ENCODE peak calls at places on chromosome 1, in nine cellular contexts. J is SK-N-SH, F is tibial artery, T is HCT116, L is AG10803, A is left ventricle myocardium inferior, K is AG04449, C is pancreas, S is fibroblast of mammary gland. M is an unnamed sample.

GRCh38 chr1:234603221-234604204 is 6.5 kb downstream of the IRF2BP2 start:
- DNase-seq in F (no peak), K (no peak), S (peak; percentile 65), C (no peak), L (no peak), T (no peak), A (no peak), J (no peak), M (no peak)

GRCh38 chr1:25343872-25344271 is 5.7 kb downstream of the TMEM50A start:
- DNase-seq in T (peak; percentile 24), J (no peak), F (no peak), S (peak; percentile 90), K (peak; percentile 72), A (no peak), L (peak; percentile 97), C (no peak), M (peak; percentile 81)

GRCh38 chr1:48869116-48869893 is 92.6 kb upstream of the BEND5 start:
- DNase-seq in A (peak; percentile 14), L (peak; percentile 82), S (peak; percentile 77), T (no peak), K (no peak), J (no peak), C (no peak), F (no peak), M (peak; percentile 10)

GRCh38 chr1:100528861-100529260 is 9.1 kb upstream of the GPR88 start:
- DNase-seq in F (no peak), S (peak; percentile 56), J (no peak), K (peak; percentile 29), C (no peak), A (no peak), L (peak; percentile 67), T (no peak), M (peak; percentile 38)

GRCh38 chr1:171727778-171728177 is 14.1 kb downstream of the VAMP4 start:
- DNase-seq in S (no peak), T (no peak), C (no peak), F (no peak), J (no peak), K (no peak), L (no peak), A (no peak), M (no peak)

GRCh38 chr1:38092256-38092655 is 45.7 kb upstream of the POU3F1 start:
- DNase-seq in S (no peak), L (no peak), T (no peak), J (no peak), A (no peak), C (no peak), K (no peak), F (no peak), M (no peak)

GRCh38 chr1:210330279-210330866 is 1.7 kb downstream of the HHAT start:
- DNase-seq in J (peak; percentile 30), T (no peak), K (no peak), A (no peak), F (no peak), S (no peak), L (no peak), C (no peak), M (no peak)

GRCh38 chr1:212640223-212640885 is 31.8 kb downstream of the ATF3 start:
- DNase-seq in L (no peak), C (no peak), K (no peak), J (no peak), T (no peak), A (no peak), S (no peak), F (no peak), M (no peak)

GRCh38 chr1:150549496-150550221 is 451 bp downstream of the ADAMTSL4 start:
- DNase-seq in T (no peak), L (no peak), F (peak; percentile 82), K (no peak), C (peak; percentile 58), S (peak; percentile 34), J (no peak), A (peak; percentile 51), M (no peak)

GRCh38 chr1:5847013-5847654 is 145.1 kb downstream of the NPHP4 start:
- DNase-seq in F (no peak), A (no peak), C (no peak), L (peak; percentile 13), T (no peak), J (no peak), K (no peak), S (peak; percentile 12), M (no peak)

DNA sequence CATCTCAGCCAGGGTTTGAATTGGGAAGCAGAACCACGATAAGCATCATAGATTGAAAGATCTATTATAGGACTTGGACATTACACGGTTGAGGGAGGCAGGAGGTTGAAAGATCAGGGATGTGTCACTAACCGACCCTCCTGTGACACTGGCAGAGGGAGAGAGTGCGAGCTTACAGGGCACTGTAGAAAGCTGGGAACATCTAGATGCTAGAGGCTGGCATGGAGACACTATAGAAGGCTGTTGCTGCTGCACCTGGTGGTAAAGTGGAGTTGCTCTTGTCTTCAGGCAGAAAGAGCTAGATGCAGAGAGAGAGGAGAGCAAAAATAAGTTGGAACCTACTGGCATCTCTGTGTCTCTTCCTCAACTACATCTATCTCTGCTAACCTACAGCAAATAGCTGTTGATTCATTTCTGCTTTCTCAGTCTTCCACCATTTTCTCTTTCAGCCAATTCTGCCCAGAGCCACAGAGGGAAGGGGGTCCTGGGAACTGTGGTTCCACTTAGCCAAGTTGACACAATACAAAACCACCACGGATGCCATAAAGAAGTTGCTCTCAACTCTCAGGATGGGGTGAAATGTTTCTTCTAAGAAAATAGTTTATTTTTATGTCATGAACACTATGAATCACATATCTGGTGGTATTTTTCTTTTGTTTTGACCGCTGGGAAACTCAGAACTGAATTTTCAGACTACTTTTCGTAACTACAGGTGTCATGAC is 155.9 kb downstream of the ZNF281 start:
- DNase-seq in A (no peak), L (no peak), K (no peak), S (no peak), J (no peak), C (no peak), F (no peak), T (no peak), M (no peak)
- TF ChIP-seq CTCF in A (no peak), L (no peak), K (no peak), S (no peak), J (no peak), C (no peak), F (no peak), T (no peak), M (no peak)

DNA sequence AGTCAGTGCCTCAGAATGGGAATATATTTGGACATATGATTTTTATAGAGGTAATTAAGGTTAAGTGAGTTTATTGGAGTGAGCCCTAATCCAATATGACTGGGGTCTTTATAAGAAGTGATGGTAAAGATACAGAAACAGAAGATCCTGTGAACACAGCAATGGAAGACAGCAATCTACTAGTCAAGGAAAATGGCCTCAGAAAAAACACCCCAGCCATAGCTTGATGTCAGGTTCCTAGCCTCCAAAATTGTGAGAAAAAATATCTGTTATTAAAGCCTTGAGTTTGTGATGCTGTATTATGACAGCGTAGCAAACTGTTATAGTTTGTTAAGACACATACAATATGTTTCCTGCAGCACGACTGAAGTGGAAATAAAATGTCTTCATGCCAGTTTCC is 72.2 kb downstream of the JMJD4 start:
- DNase-seq in A (no peak), S (no peak), T (no peak), L (no peak), K (no peak), C (no peak), J (no peak), F (no peak), M (no peak)
- H3K4me3 ChIP-seq in A (no peak overlapping the region), S (no peak overlapping the region), T (no peak overlapping the region), L (no peak overlapping the region), K (no peak overlapping the region), C (no peak overlapping the region), J (no peak overlapping the region), F (no peak overlapping the region), M (no peak overlapping the region)

DNA sequence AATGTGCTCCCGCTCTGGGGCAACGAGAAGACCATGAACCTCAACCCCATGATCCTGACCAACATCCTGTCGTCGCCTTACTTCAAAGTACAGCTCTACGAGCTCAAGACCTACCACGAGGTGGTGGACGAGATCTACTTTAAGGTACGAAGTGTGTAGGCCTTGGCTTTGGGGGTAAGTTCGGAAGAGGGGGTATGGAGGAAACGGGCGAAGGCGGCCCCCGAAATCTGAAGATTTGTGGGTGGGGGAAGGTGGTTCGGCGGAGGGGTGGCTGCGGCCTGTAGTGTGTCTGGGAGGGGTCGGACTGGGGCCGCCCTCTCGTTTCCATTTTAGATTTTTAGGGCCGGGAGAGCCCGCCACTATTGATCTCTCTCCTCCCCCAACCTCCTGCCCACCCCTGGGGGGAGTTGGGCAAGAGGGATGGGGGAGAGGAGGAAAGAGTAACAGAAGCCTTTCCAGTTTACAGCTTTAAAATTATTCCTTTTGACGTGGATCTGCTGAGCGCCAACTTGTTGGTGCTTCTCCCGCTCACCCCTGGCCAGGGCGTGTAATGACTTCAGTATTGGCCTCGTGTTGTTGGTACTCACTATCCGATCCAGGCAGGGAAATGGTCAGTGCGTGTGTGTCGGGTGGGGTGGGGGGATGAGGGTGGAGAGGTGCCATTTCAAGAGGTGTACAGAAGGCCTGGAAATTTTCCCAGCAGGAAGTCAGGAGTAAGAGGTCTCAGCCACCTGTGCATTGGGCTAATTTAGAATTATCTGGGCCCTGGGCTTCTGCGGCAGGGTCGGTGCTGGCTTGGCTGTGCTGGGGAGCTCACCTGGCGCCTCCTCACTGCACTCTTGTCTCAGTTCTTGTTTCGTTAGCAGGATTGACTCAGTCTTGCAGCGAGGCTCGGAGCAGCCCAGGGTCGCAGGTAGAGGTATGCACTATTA is 880 bp downstream of the PRPF38B start:
- DNase-seq in S (peak; percentile 79), A (peak; percentile 20), K (no peak), J (peak; percentile 61), C (peak; percentile 50), T (peak; percentile 41), F (peak; percentile 69), L (peak; percentile 69), M (peak; percentile 18)
- TF ChIP-seq CTCF in S (peak; percentile 22), A (no peak), K (peak; percentile 32), J (peak; percentile 45), C (no peak), T (peak; percentile 14), F (peak; percentile 12), L (peak; percentile 39), M (peak; percentile 37)

GRCh38 chr1:43522431-43522775 is 8.3 kb upstream of the PTPRF start:
- DNase-seq in T (no peak), S (no peak), K (no peak), F (peak; percentile 15), A (no peak), C (no peak), L (no peak), J (no peak), M (no peak)

GRCh38 chr1:43527111-43527878 is 3.4 kb upstream of the PTPRF start:
- DNase-seq in L (no peak), J (no peak), C (no peak), T (no peak), F (no peak), A (peak; percentile 29), K (no peak), S (no peak), M (no peak)

GRCh38 chr1:43525995-43526394 is 4.7 kb upstream of the PTPRF start:
- DNase-seq in A (no peak), S (peak; percentile 65), T (peak; percentile 67), K (no peak), C (no peak), J (no peak), F (no peak), L (peak; percentile 76), M (peak; percentile 20)

GRCh38 chr1:43522776-43523480 is 7.8 kb upstream of the PTPRF start:
- DNase-seq in F (peak; percentile 40), K (no peak), T (peak; percentile 85), S (peak; percentile 95), J (no peak), L (peak; percentile 58), A (no peak), C (no peak), M (peak; percentile 38)

DNA sequence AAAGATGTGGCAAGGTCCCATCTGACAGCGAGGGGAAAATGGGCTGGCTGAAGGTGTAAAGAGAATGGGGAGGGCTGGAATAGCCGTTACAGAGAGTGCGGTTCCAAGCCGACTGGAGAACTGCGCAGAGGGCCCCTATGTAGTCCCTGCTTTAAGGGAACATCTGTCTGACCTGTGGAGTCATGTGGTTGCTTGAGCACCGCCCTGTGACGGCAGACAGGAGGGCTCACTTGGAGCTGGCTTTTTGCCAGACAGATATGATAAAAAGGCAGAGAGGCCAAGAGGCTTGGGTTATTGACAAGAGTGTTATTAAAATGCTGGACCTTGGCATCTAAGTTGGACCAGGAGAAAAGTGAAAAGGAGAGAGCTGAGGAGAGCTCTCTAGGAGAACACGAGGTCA is 5.9 kb upstream of the PTPRF start:
- DNase-seq in S (no peak), J (no peak), C (no peak), A (no peak), K (no peak), T (no peak), F (no peak), L (no peak), M (no peak)
- H3K4me3 ChIP-seq in S (no peak overlapping the region), J (no peak overlapping the region), C (no peak overlapping the region), A (no peak overlapping the region), K (no peak overlapping the region), T (no peak overlapping the region), F (no peak overlapping the region), L (no peak overlapping the region), M (no peak overlapping the region)

M was measured in AG09309.